ENCODE peak calls at places on chromosomes 4 and X, in seven cellular contexts. Q, E, V, Y, D, K and U are unnamed samples.

GRCh38 chr4:90845777-90846176 is 718.6 kb downstream of the CCSER1 start:
- DNase-seq in Q (no peak), K (no peak), V (no peak), Y (no peak), D (no peak), E (no peak), U (no peak)

GRCh38 chr4:41535911-41536361 is 2.0 kb upstream of the LIMCH1 start:
- DNase-seq in E (no peak), V (no peak), Y (no peak), Q (no peak), K (no peak), D (no peak), U (no peak)

GRCh38 chr4:89998350-89999098 is 103.9 kb downstream of the MMRN1 start:
- DNase-seq in D (no peak), K (no peak), Q (no peak), Y (no peak), E (no peak), V (no peak), U (no peak)

GRCh38 chr4:8419222-8420041 is 21.1 kb downstream of the ACOX3 start:
- DNase-seq in E (no peak), V (no peak), Q (no peak), K (no peak), D (no peak), Y (no peak), U (no peak)

GRCh38 chr4:173252024-173252935 is 81.9 kb downstream of the HMGB2 start:
- DNase-seq in E (no peak), Q (peak; percentile 28), D (peak; percentile 68), Y (no peak), V (no peak), K (peak; percentile 99), U (no peak)

GRCh38 chr4:118224239-118224829 is 128.5 kb downstream of the PRSS12 start:
- DNase-seq in Y (no peak), K (peak; percentile 67), E (no peak), Q (no peak), D (no peak), V (no peak), U (no peak)

GRCh38 chrX:110462957-110463356 is 104.3 kb downstream of the RTL9 start:
- DNase-seq in V (no peak), Q (no peak), E (no peak), Y (no peak), K (no peak), D (no peak), U (no peak)

GRCh38 chr4:55308071-55308470 is 38.0 kb upstream of the SRD5A3 start:
- DNase-seq in Q (no peak), Y (no peak), K (no peak), D (no peak), V (no peak), E (no peak), U (no peak)

GRCh38 chrX:127877358-127877757 is 174.8 kb downstream of the ACTRT1 start:
- DNase-seq in V (no peak), D (no peak), K (no peak), E (no peak), Q (no peak), Y (no peak), U (no peak)

GRCh38 chrX:65035451-65035779 is 59.2 kb upstream of the ZC4H2 start:
- DNase-seq in D (no peak), Y (no peak), K (no peak), E (peak; percentile 77), V (no peak), Q (no peak), U (no peak)

GRCh38 chrX:65034292-65034640 is 58.0 kb upstream of the ZC4H2 start:
- DNase-seq in V (no peak), E (no peak), Y (no peak), K (no peak), D (no peak), Q (no peak), U (no peak)

GRCh38 chrX:65034641-65035450 is 58.6 kb upstream of the ZC4H2 start:
- DNase-seq in Y (peak; percentile 87), K (peak; percentile 47), V (peak; percentile 85), Q (no peak), D (peak; percentile 63), E (peak; percentile 92), U (peak; percentile 6)
- TF ChIP-seq POLR2A in Y (no peak), K (no peak), V (peak; percentile 31), Q (no peak), D (no peak), E (no peak), U (peak; percentile 42)

GRCh38 chrX:153782324-153782723 is 1.5 kb downstream of the SRPK3 start:
- DNase-seq in E (no peak), Q (no peak), Y (no peak), D (no peak), K (no peak), V (no peak), U (no peak)

GRCh38 chrX:153781428-153782047 is 697 bp downstream of the SRPK3 start:
- DNase-seq in K (no peak), E (no peak), Q (no peak), Y (no peak), V (no peak), D (no peak), U (no peak)

GRCh38 chrX:153783378-153784013 is 2.7 kb downstream of the SRPK3 start:
- DNase-seq in D (no peak), Y (no peak), K (no peak), V (no peak), Q (no peak), E (no peak), U (no peak)

GRCh38 chrX:153784325-153784967 is 3.6 kb downstream of the SRPK3 start:
- DNase-seq in Y (no peak), D (no peak), V (no peak), K (no peak), E (no peak), Q (no peak), U (no peak)

GRCh38 chrX:153782871-153783270 is 2.0 kb downstream of the SRPK3 start:
- DNase-seq in V (no peak), Y (no peak), E (no peak), D (no peak), Q (no peak), K (no peak), U (no peak)
- TF ChIP-seq POLR2A in V (no peak), Y (no peak), E (no peak), D (no peak), Q (no peak), K (no peak), U (no peak)

GRCh38 chr4:152679414-152680281 is at the start of gene TMEM154:
- DNase-seq in V (peak; percentile 65), D (peak; percentile 53), Y (peak; percentile 91), E (peak; percentile 95), K (no peak), Q (peak; percentile 46), U (peak; percentile 31)
- TF ChIP-seq POLR2A in V (peak; percentile 62), D (no peak), Y (no peak), E (peak; percentile 15), K (no peak), Q (peak; percentile 85), U (peak; percentile 82)

GRCh38 chr4:39181905-39182638 is at the start of gene WDR19:
- DNase-seq in K (peak; percentile 99), D (peak; percentile 98), E (peak; percentile 99), Y (peak; percentile 100), Q (peak; percentile 71), V (peak; percentile 100), U (peak; percentile 96)
- TF ChIP-seq POLR2A in K (no peak), D (no peak), E (no peak), Y (no peak), Q (no peak), V (peak; percentile 35), U (peak; percentile 38)

DNA sequence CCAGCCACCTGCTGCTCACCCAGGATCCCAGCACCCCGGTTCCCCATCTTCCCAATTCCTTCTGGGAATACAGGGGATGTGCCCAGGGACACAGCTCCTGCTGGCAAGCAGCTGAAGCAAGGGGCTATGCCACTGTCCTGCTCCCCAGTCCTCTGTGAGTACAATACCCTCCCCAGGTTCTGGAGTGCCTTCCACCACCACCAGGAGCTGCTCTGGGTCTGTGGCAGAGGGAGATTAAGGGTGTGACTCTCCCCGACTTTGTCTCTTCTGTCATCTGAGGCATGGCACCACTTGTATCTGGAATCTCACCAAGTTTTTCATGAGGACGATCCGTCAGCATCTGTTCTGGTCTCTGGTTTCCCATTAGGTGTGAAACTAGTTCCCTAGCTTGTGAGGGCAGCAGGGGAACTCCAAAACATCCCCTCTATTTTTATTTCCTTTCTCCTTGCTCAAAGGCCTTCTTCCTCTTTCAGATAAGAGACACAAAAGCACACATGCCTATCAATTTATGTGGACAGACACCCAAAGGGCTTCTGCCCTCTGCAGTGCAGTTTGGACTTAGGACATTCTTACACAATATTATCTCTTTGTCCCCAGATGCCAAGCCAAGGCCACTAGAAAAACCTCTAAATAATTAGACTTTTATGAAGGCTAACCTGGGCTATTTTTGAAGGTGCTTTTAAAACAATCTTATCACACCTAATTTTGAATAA is 26.8 kb downstream of the MGST2 start:
- DNase-seq in K (no peak), D (peak; percentile 29), V (peak; percentile 64), E (no peak), Y (peak; percentile 61), Q (no peak), U (no peak)
- TF ChIP-seq POLR2A in K (no peak), D (no peak), V (no peak), E (no peak), Y (no peak), Q (no peak), U (no peak)

GRCh38 chr4:23290656-23291055 is 597.9 kb downstream of the GBA3 start:
- DNase-seq in Y (no peak), Q (no peak), D (no peak), K (no peak), E (no peak), V (no peak), U (no peak)
- TF ChIP-seq POLR2A in Y (no peak), Q (no peak), D (no peak), K (no peak), E (no peak), V (no peak), U (no peak)

DNA sequence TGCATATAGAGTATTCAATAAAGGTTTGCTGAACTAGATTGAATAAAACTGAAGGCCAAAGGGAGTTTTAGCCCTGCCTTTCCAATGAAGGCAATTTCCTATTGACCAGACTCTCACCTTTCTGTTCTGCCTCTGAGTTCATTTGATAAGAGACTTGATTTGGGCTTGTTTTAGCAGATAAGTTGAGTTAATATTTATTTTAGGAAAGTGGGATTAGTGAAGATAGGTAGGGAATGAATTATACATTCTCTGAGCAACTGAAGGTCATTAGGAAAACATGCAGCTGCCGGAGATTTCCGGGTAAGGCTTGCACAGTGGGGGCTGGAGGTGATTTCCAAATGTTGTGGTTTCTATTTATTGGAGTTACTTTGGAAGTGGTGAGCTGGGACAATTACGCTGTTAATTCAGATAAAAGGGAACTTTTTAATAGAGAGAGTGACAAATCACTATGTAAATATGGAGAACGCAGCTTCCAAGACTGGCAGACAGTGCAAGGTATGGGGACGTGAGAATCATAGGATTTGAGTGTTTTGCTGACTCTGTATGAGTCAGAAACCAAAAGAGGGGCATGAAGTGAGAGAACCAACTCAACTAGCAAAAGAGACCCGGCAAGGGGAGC is 553.6 kb upstream of the BOD1L1 start:
- DNase-seq in V (no peak), D (no peak), K (no peak), Q (no peak), Y (no peak), E (no peak), U (no peak)
- TF ChIP-seq POLR2A in V (no peak), D (no peak), K (no peak), Q (no peak), Y (no peak), E (no peak), U (no peak)

GRCh38 chr4:56907489-56908205 is at the start of gene REST:
- DNase-seq in E (peak; percentile 96), Y (peak; percentile 96), V (peak; percentile 83), K (no peak), D (peak; percentile 83), Q (peak; percentile 48), U (peak; percentile 28)
- TF ChIP-seq POLR2A in E (no peak), Y (no peak), V (peak; percentile 70), K (no peak), D (no peak), Q (peak; percentile 43), U (no peak)